ENCODE peak calls at places on chromosomes 7 and 10, in five cellular contexts. Q is fibroblast of lung; F is Panc1; B is CD4-positive, CD25-positive, alpha-beta regulatory T cell; C is Peyer's patch. R is an unnamed sample.

GRCh38 chr7:98329974-98330373 is 48.5 kb downstream of the BRI3 start:
- DNase-seq in Q (no peak), F (no peak), B (no peak), C (no peak), R (no peak)

GRCh38 chr10:47282005-47282656 is 17.9 kb upstream of the GDF10 start:
- DNase-seq in Q (no peak), F (no peak), B (no peak), C (no peak), R (no peak)

GRCh38 chr10:106111241-106111640 is 1053.3 kb downstream of the SORCS1 start:
- DNase-seq in Q (no peak), F (no peak), B (no peak), C (no peak), R (no peak)

GRCh38 chr10:91776266-91776665 is 22.0 kb upstream of the TNKS2 start:
- DNase-seq in Q (no peak), F (no peak), B (no peak), C (no peak), R (no peak)

GRCh38 chr10:127937069-127937468 is 30.2 kb downstream of the PTPRE start:
- DNase-seq in Q (no peak), F (no peak), B (no peak), C (no peak), R (no peak)

GRCh38 chr7:27933691-27934565 is 194.0 kb downstream of the TAX1BP1 start:
- DNase-seq in Q (no peak), F (no peak), B (peak), C (no peak), R (no peak)

GRCh38 chr10:36675458-36675880 is 449.9 kb upstream of the ANKRD30A start:
- DNase-seq in Q (peak), F (no peak), B (no peak), C (no peak), R (no peak)

GRCh38 chr7:96337519-96337918 is 15.6 kb upstream of the SLC25A13 start:
- DNase-seq in Q (no peak), F (no peak), B (no peak), C (no peak), R (no peak)

GRCh38 chr10:129122846-129123245 is 344.2 kb upstream of the MGMT start:
- DNase-seq in Q (no peak), F (no peak), B (no peak), C (no peak), R (no peak)

GRCh38 chr7:141074997-141075396 is 1.1 kb downstream of the TMEM178B start:
- DNase-seq in Q (no peak), F (no peak), B (no peak), C (no peak), R (no peak)

GRCh38 chr10:87092356-87092860 is 2.2 kb downstream of the GLUD1 start:
- DNase-seq in Q (peak), F (no peak), B (no peak), C (no peak), R (no peak)

GRCh38 chr7:106041140-106041717 is 70.9 kb downstream of the SYPL1 start:
- DNase-seq in Q (no peak), F (peak), B (peak), C (no peak), R (no peak)

GRCh38 chr10:34147641-34148040 is 667.5 kb downstream of the PARD3 start:
- DNase-seq in Q (no peak), F (no peak), B (no peak), C (no peak), R (no peak)

GRCh38 chr10:79407811-79408795 is 37.3 kb downstream of the ZCCHC24 start:
- DNase-seq in Q (peak), F (no peak), B (no peak), C (peak), R (peak)

GRCh38 chr7:124033093-124033806 is 383 bp upstream of the TMEM229A start:
- DNase-seq in Q (peak), F (no peak), B (no peak), C (peak), R (peak)

GRCh38 chr10:48470115-48470892 is 134.6 kb downstream of the ARHGAP22 start:
- DNase-seq in Q (peak), F (no peak), B (no peak), C (peak), R (no peak)

GRCh38 chr7:106486331-106486730 is 174.6 kb downstream of the CCDC71L start:
- DNase-seq in Q (peak), F (no peak), B (no peak), C (no peak), R (no peak)

GRCh38 chr10:73225518-73225917 is 21.5 kb downstream of the DNAJC9 start:
- DNase-seq in Q (no peak), F (no peak), B (no peak), C (no peak), R (no peak)

GRCh38 chr7:114533151-114533550 is 118.5 kb downstream of the FOXP2 start:
- DNase-seq in Q (no peak), F (no peak), B (no peak), C (no peak), R (no peak)

GRCh38 chr7:55690-56248 is 136.6 kb upstream of the FAM20C start:
- DNase-seq in Q (no peak), F (no peak), B (no peak), C (no peak), R (no peak)

GRCh38 chr10:117254774-117255735 is 14.1 kb downstream of the SLC18A2 start:
- DNase-seq in Q (no peak), F (no peak), B (no peak), C (no peak), R (no peak)

GRCh38 chr7:93092757-93093370 is 24.9 kb downstream of the SAMD9 start:
- DNase-seq in Q (peak), F (peak), B (peak), C (no peak), R (no peak)

GRCh38 chr10:127976701-127977367 is 69.9 kb downstream of the PTPRE start:
- DNase-seq in Q (no peak), F (no peak), B (no peak), C (no peak), R (no peak)

GRCh38 chr7:26127411-26127810 is 24.6 kb upstream of the NFE2L3 start:
- DNase-seq in Q (no peak), F (no peak), B (no peak), C (no peak), R (no peak)

GRCh38 chr7:38462819-38463218 is 168.4 kb downstream of the AMPH start:
- DNase-seq in Q (no peak), F (no peak), B (no peak), C (no peak), R (no peak)

GRCh38 chr7:83466187-83466923 is 182.6 kb downstream of the SEMA3E start:
- DNase-seq in Q (no peak), F (no peak), B (no peak), C (no peak), R (no peak)

GRCh38 chr10:60679388-60679987 is 98.8 kb upstream of the CDK1 start:
- DNase-seq in Q (no peak), F (no peak), B (no peak), C (no peak), R (no peak)

GRCh38 chr7:2609001-2609411 is 22.8 kb upstream of the TTYH3 start:
- DNase-seq in Q (peak), F (no peak), B (peak), C (peak), R (no peak)

GRCh38 chr10:12509016-12509793 is 159.9 kb downstream of the CAMK1D start:
- DNase-seq in Q (no peak), F (no peak), B (peak), C (no peak), R (no peak)

GRCh38 chr10:13716161-13717071 is 129.7 kb downstream of the PRPF18 start:
- DNase-seq in Q (peak), F (no peak), B (no peak), C (no peak), R (peak)

GRCh38 chr7:137846588-137847417 is at the start of gene DGKI:
- DNase-seq in Q (no peak), F (no peak), B (no peak), C (peak), R (no peak)

GRCh38 chr10:45253183-45253914 is 62.1 kb downstream of the OR13A1 start:
- DNase-seq in Q (no peak), F (no peak), B (no peak), C (no peak), R (no peak)

GRCh38 chr7:89312561-89312960 is 517.0 kb upstream of the TEX47 start:
- DNase-seq in Q (no peak), F (no peak), B (no peak), C (no peak), R (no peak)

GRCh38 chr7:18685961-18686360 is 190.4 kb downstream of the HDAC9 start:
- DNase-seq in Q (peak), F (no peak), B (no peak), C (no peak), R (no peak)

GRCh38 chr7:30247546-30248386 is 36.6 kb upstream of the ZNRF2 start:
- DNase-seq in Q (no peak), F (no peak), B (peak), C (no peak), R (no peak)

GRCh38 chr7:45400680-45401079 is 173.5 kb upstream of the ADCY1 start:
- DNase-seq in Q (no peak), F (no peak), B (no peak), C (no peak), R (no peak)

GRCh38 chr7:45404622-45405021 is 169.5 kb upstream of the ADCY1 start:
- DNase-seq in Q (no peak), F (no peak), B (no peak), C (no peak), R (no peak)

GRCh38 chr7:45401155-45401554 is 173.0 kb upstream of the ADCY1 start:
- DNase-seq in Q (no peak), F (no peak), B (no peak), C (no peak), R (no peak)

GRCh38 chr7:45402480-45403218 is 171.5 kb upstream of the ADCY1 start:
- DNase-seq in Q (peak), F (no peak), B (no peak), C (no peak), R (no peak)

DNA sequence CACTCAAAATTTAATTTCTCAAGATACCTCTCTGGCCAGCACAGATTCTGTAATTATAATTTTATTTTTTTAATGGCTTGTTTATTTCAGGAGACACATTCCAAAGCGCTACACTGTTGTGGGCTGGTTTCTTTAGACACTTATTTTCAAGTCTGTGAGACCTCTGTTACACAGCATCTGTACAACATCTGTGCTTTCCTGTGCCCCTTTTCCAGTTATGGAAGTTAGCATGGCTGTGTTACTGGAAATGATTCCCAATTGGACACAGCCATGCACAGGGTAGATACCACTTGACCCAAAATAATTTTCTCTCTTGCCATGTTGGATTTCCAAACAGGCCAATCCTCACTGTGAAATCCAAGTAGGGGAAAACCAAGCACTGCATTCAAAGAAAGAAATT is 172.3 kb upstream of the ADCY1 start:
- DNase-seq in Q (no peak), F (no peak), B (no peak), C (no peak), R (no peak)
- H3K27ac ChIP-seq in Q (no peak), F (no peak), B (no peak), C (no peak), R (no peak)

DNA sequence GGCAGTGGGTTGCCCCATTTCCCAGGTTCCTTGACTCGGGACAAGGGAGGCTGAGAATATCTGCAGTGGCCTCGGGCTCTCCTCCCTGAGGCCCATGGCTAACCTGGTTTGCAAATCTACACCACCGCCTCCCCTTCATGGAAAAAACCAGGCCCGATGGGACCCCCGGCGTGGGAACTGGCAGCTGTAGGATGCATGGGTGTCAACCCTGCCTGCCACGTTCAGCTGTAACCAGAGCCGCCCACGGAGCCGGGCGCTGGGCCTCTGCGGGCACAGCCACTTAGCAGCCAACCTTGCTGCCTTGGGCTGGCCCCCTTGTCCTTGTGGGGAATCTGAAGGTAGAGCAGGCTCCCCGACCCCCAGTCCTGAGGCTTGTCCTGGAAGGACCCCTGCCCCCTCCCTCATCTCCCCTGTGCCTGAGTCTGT is 1.6 kb downstream of the PWWP2B start:
- DNase-seq in Q (no peak), F (no peak), B (no peak), C (no peak), R (peak)
- H3K27ac ChIP-seq in Q (no peak), F (peak), B (no peak), C (no peak), R (peak)

GRCh38 chr10:70728328-70728727 is 56.0 kb downstream of the ADAMTS14 start:
- DNase-seq in Q (no peak), F (no peak), B (no peak), C (no peak), R (no peak)

GRCh38 chr10:70726909-70727495 is 54.7 kb downstream of the ADAMTS14 start:
- DNase-seq in Q (no peak), F (no peak), B (no peak), C (no peak), R (no peak)

GRCh38 chr10:70723771-70724170 is 51.5 kb downstream of the ADAMTS14 start:
- DNase-seq in Q (no peak), F (no peak), B (no peak), C (no peak), R (no peak)

DNA sequence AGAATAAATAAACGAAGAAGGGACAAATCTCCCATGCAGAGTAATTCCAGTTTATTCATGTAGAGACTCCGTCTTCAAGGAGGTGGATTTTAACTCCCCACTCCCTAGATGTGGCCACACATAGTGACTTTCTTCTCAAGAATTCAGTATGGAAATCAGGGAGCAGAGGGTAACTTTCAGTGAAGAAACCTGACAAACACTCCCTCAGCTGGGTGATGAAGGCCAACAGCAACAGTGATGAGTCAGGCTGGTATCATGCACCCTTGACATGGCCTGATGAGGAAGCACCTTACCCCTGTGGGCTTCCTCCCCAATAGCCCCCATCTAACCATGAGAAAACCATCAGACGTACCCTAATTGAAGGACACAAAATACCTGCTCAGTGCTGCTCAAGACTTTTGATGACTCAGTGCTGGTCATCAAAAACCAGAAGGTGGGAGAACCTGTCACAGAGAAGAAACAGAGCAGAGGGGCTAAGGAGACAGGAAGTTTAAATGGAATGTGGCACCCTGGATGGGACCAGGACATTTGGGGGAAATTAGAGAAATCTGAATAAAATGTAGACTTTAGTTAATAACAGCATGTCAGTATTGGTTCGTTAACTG is 50.6 kb downstream of the ADAMTS14 start:
- DNase-seq in Q (peak), F (peak), B (no peak), C (no peak), R (no peak)
- H3K27ac ChIP-seq in Q (no peak), F (no peak), B (no peak), C (no peak), R (no peak)

DNA sequence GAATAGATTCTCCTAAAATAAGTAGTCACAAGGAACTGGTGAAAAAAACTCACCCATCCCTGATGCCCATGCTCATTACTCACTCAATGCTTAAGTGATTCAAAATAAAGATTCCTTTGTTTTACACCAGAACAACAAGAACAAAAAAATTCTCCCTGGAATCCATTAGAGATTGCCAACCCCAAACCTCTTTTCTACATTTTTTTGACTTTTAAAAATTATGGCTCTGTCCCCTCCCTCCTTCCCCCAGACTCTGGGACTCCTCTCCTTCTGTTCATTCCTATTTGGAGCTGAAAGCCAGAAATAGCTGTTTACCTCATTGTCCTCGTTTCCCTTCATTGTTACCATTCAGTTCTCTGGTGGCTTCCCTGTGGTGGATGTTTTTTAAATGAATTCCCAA is 63.2 kb upstream of the FHIP2A start:
- DNase-seq in Q (no peak), F (no peak), B (no peak), C (no peak), R (no peak)
- H3K27ac ChIP-seq in Q (no peak), F (peak), B (no peak), C (no peak), R (peak)

GRCh38 chr7:75614390-75614789 is 122.3 kb downstream of the SPDYE5 start:
- DNase-seq in Q (no peak), F (no peak), B (no peak), C (no peak), R (no peak)

GRCh38 chr7:75611557-75612178 is 119.5 kb downstream of the SPDYE5 start:
- DNase-seq in Q (no peak), F (no peak), B (no peak), C (no peak), R (peak)

GRCh38 chr7:75613351-75613750 is 121.2 kb downstream of the SPDYE5 start:
- DNase-seq in Q (no peak), F (no peak), B (no peak), C (no peak), R (no peak)

GRCh38 chr7:75604408-75604807 is 112.3 kb downstream of the SPDYE5 start:
- DNase-seq in Q (no peak), F (no peak), B (no peak), C (no peak), R (no peak)

DNA sequence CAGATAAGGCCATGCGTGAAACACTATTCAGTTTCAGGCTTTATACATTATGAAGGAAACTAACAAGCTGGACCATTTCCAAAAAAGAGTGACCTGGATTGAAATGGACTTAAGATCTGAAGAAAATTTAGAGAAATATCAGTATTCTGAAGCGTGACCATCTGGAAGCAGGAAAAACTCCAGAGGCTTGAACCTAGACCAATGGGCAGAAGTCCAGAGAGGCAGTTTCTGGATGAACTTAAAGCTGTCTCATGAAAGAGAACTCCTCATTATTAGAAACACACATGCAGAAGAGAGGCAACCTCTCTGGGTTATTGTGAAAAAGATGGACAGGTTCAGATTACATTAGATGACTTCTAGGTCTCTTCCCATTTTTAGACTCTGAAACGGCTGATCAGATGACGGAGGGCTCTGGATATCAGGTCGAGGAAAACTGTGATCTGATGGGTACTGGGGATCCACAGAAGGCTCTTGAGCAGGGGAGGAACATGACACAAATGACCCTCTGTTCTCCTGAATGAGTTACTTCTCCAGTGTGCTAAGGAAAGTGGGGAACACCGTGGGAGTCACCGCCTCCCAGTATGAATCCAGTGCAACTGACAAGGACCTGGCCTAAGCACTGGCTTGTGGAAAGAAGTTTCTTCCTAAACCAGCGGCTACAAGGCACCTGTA is 116.5 kb downstream of the SPDYE5 start:
- DNase-seq in Q (no peak), F (no peak), B (no peak), C (no peak), R (no peak)
- H3K27ac ChIP-seq in Q (no peak), F (no peak), B (no peak), C (no peak), R (no peak)

DNA sequence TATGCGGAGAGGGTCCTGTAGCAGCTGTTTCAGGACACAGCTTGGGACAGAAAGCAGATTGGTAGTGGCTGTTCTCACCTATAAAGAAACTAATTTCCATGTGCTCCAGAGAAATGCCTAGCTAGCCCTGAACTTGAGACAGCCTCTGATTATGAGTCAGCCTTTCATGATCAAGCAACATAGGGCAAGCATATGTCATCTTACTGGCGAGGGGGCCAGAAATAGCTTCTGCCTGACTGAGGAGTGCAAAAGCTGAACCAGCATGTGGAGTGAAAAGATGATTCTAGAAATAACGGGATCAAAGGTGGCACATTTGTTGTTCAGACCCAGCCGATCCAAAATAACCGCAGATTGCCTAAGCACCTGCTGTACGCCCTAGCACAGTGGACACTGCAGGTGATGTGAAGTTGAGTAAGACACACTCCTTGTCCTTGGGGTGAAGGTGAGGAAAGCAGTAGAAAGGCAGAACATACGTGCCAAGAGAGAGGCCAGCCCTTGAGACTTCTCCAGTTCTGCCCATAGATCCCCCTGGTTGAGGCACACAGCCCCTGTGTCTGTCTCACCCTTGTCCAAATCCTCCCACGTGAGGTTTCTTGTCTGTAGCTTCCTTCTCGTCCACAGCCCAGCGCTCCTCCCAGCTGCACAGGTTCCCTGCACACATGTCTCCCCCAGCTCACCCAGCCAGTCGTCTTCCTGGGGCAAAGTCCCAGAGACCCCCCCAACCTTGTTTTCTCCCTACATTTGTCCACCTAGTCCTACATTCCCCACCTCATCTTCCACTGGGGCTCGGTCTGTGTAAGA is 2.7 kb upstream of the BCL7B start:
- DNase-seq in Q (peak), F (peak), B (no peak), C (no peak), R (no peak)
- H3K27ac ChIP-seq in Q (peak), F (no peak), B (no peak), C (no peak), R (peak)

R was measured in heart left ventricle.